ENCODE peak calls at places on chromosomes 5 and 9, in eight cellular contexts. One of them, this sample, is unnamed.

GRCh38 chr5:147831465-147831864 is at the start of gene SPINK1:
- DNase-seq in tibial nerve: no peak
- DNase-seq in A549: no peak
- DNase-seq in stomach: peak; percentile 62
- DNase-seq in GM12878: no peak
- DNase-seq in esophagus squamous epithelium: no peak
- DNase-seq in IMR-90: no peak
- DNase-seq in ovary: no peak
- DNase-seq in this sample: no peak

GRCh38 chr5:79225026-79225425 is 10.9 kb upstream of the JMY start:
- DNase-seq in tibial nerve: no peak
- DNase-seq in A549: no peak
- DNase-seq in stomach: no peak
- DNase-seq in GM12878: no peak
- DNase-seq in esophagus squamous epithelium: no peak
- DNase-seq in IMR-90: peak; percentile 82
- DNase-seq in ovary: no peak
- DNase-seq in this sample: no peak

GRCh38 chr5:163161512-163161911 is 275.9 kb upstream of the CCNG1 start:
- DNase-seq in tibial nerve: no peak
- DNase-seq in A549: no peak
- DNase-seq in stomach: no peak
- DNase-seq in GM12878: no peak
- DNase-seq in esophagus squamous epithelium: no peak
- DNase-seq in IMR-90: no peak
- DNase-seq in ovary: no peak
- DNase-seq in this sample: no peak

GRCh38 chr5:163347671-163348070 is 89.7 kb upstream of the CCNG1 start:
- DNase-seq in tibial nerve: peak; percentile 52
- DNase-seq in A549: peak; percentile 43
- DNase-seq in stomach: peak; percentile 53
- DNase-seq in GM12878: peak; percentile 21
- DNase-seq in esophagus squamous epithelium: no peak
- DNase-seq in IMR-90: peak; percentile 55
- DNase-seq in ovary: peak; percentile 26
- DNase-seq in this sample: peak; percentile 54

GRCh38 chr9:23772384-23772783 is 53.7 kb downstream of the ELAVL2 start:
- DNase-seq in tibial nerve: no peak
- DNase-seq in A549: no peak
- DNase-seq in stomach: no peak
- DNase-seq in GM12878: no peak
- DNase-seq in esophagus squamous epithelium: no peak
- DNase-seq in IMR-90: no peak
- DNase-seq in ovary: no peak
- DNase-seq in this sample: no peak

GRCh38 chr5:157387683-157388093 is 72.3 kb upstream of the NIPAL4 start:
- DNase-seq in tibial nerve: peak; percentile 26
- DNase-seq in A549: peak; percentile 40
- DNase-seq in stomach: no peak
- DNase-seq in GM12878: no peak
- DNase-seq in esophagus squamous epithelium: no peak
- DNase-seq in IMR-90: peak; percentile 98
- DNase-seq in ovary: peak; percentile 33
- DNase-seq in this sample: peak; percentile 53

GRCh38 chr5:6545770-6546690 is 86.8 kb downstream of the NSUN2 start:
- DNase-seq in tibial nerve: no peak
- DNase-seq in A549: no peak
- DNase-seq in stomach: no peak
- DNase-seq in GM12878: no peak
- DNase-seq in esophagus squamous epithelium: no peak
- DNase-seq in IMR-90: no peak
- DNase-seq in ovary: no peak
- DNase-seq in this sample: no peak

GRCh38 chr5:3535414-3536211 is 60.0 kb upstream of the IRX1 start:
- DNase-seq in tibial nerve: no peak
- DNase-seq in A549: no peak
- DNase-seq in stomach: no peak
- DNase-seq in GM12878: no peak
- DNase-seq in esophagus squamous epithelium: no peak
- DNase-seq in IMR-90: no peak
- DNase-seq in ovary: no peak
- DNase-seq in this sample: no peak

GRCh38 chr9:114300153-114300845 is 22.6 kb upstream of the ORM1 start:
- DNase-seq in tibial nerve: no peak
- DNase-seq in A549: no peak
- DNase-seq in stomach: peak; percentile 10
- DNase-seq in GM12878: no peak
- DNase-seq in esophagus squamous epithelium: no peak
- DNase-seq in IMR-90: no peak
- DNase-seq in ovary: no peak
- DNase-seq in this sample: no peak

GRCh38 chr9:92151691-92152393 is 36.6 kb upstream of the SPTLC1 start:
- DNase-seq in tibial nerve: no peak
- DNase-seq in A549: no peak
- DNase-seq in stomach: no peak
- DNase-seq in GM12878: no peak
- DNase-seq in esophagus squamous epithelium: no peak
- DNase-seq in IMR-90: peak; percentile 84
- DNase-seq in ovary: no peak
- DNase-seq in this sample: peak; percentile 64

GRCh38 chr5:178437296-178438075 is 152.7 kb downstream of the COL23A1 start:
- DNase-seq in tibial nerve: no peak
- DNase-seq in A549: no peak
- DNase-seq in stomach: no peak
- DNase-seq in GM12878: no peak
- DNase-seq in esophagus squamous epithelium: no peak
- DNase-seq in IMR-90: no peak
- DNase-seq in ovary: no peak
- DNase-seq in this sample: no peak

GRCh38 chr9:81619353-81620008 is 69.9 kb downstream of the TLE1 start:
- DNase-seq in tibial nerve: no peak
- DNase-seq in A549: no peak
- DNase-seq in stomach: no peak
- DNase-seq in GM12878: no peak
- DNase-seq in esophagus squamous epithelium: no peak
- DNase-seq in IMR-90: peak; percentile 98
- DNase-seq in ovary: no peak
- DNase-seq in this sample: no peak

GRCh38 chr9:135796784-135797462 is 94.9 kb downstream of the KCNT1 start:
- DNase-seq in tibial nerve: no peak
- DNase-seq in A549: no peak
- DNase-seq in stomach: no peak
- DNase-seq in GM12878: no peak
- DNase-seq in esophagus squamous epithelium: no peak
- DNase-seq in IMR-90: no peak
- DNase-seq in ovary: no peak
- DNase-seq in this sample: no peak

GRCh38 chr5:113047234-113047633 is 70.6 kb downstream of the DCP2 start:
- DNase-seq in tibial nerve: no peak
- DNase-seq in A549: no peak
- DNase-seq in stomach: no peak
- DNase-seq in GM12878: no peak
- DNase-seq in esophagus squamous epithelium: no peak
- DNase-seq in IMR-90: no peak
- DNase-seq in ovary: peak; percentile 54
- DNase-seq in this sample: no peak

DNA sequence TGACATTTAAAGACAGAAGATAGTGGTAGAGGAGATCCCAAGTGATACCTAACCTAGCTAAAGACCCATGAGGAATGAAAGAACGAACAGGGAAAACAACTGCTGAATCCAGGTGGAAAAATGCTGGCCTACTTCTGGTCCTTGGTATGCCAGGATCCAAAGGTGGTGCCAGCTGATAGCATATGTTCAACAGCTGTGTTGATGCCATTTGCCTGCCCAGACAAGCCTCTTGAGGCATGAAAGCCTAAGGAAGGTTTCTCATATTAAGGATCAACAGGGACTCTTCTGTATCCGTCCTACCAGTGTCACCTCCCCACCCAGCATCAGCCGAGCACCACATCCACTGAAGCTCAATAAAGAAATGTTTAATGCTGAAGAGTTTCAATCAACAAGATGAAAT is 225.7 kb upstream of the DMRT1 start:
- DNase-seq in tibial nerve: no peak
- DNase-seq in A549: no peak
- DNase-seq in stomach: peak; percentile 32
- DNase-seq in GM12878: no peak
- DNase-seq in esophagus squamous epithelium: no peak
- DNase-seq in IMR-90: no peak
- DNase-seq in ovary: no peak
- DNase-seq in this sample: no peak
- TF ChIP-seq CTCF in tibial nerve: no peak
- TF ChIP-seq CTCF in A549: no peak
- TF ChIP-seq CTCF in stomach: no peak
- TF ChIP-seq CTCF in GM12878: no peak
- TF ChIP-seq CTCF in esophagus squamous epithelium: no peak
- TF ChIP-seq CTCF in IMR-90: no peak
- TF ChIP-seq CTCF in ovary: no peak
- TF ChIP-seq CTCF in this sample: no peak

GRCh38 chr5:57695179-57695578 is 212.6 kb upstream of the ACTBL2 start:
- DNase-seq in tibial nerve: no peak
- DNase-seq in A549: no peak
- DNase-seq in stomach: no peak
- DNase-seq in GM12878: no peak
- DNase-seq in esophagus squamous epithelium: no peak
- DNase-seq in IMR-90: no peak
- DNase-seq in ovary: no peak
- DNase-seq in this sample: no peak
- TF ChIP-seq POLR2A in tibial nerve: no peak
- TF ChIP-seq POLR2A in A549: no peak
- TF ChIP-seq POLR2A in stomach: no peak
- TF ChIP-seq POLR2A in GM12878: no peak
- TF ChIP-seq POLR2A in esophagus squamous epithelium: no peak
- TF ChIP-seq POLR2A in IMR-90: no peak
- TF ChIP-seq POLR2A in ovary: no peak
- TF ChIP-seq POLR2A in this sample: no peak

GRCh38 chr9:120876842-120877240 is at the start of gene PHF19:
- DNase-seq in tibial nerve: no peak
- DNase-seq in A549: peak; percentile 78
- DNase-seq in stomach: no peak
- DNase-seq in GM12878: no peak
- DNase-seq in esophagus squamous epithelium: no peak
- DNase-seq in IMR-90: no peak
- DNase-seq in ovary: peak; percentile 65
- DNase-seq in this sample: peak; percentile 37

GRCh38 chr9:120877276-120878034 is 467 bp upstream of the PHF19 start:
- DNase-seq in tibial nerve: peak; percentile 49
- DNase-seq in A549: peak; percentile 83
- DNase-seq in stomach: peak; percentile 57
- DNase-seq in GM12878: no peak
- DNase-seq in esophagus squamous epithelium: no peak
- DNase-seq in IMR-90: peak; percentile 47
- DNase-seq in ovary: peak; percentile 83
- DNase-seq in this sample: peak; percentile 51

GRCh38 chr9:120878188-120879130 is 1.5 kb upstream of the PHF19 start:
- DNase-seq in tibial nerve: no peak
- DNase-seq in A549: no peak
- DNase-seq in stomach: no peak
- DNase-seq in GM12878: no peak
- DNase-seq in esophagus squamous epithelium: no peak
- DNase-seq in IMR-90: no peak
- DNase-seq in ovary: peak; percentile 45
- DNase-seq in this sample: no peak

GRCh38 chr9:120875954-120876841 is 790 bp downstream of the PHF19 start:
- DNase-seq in tibial nerve: peak; percentile 66
- DNase-seq in A549: peak; percentile 93
- DNase-seq in stomach: peak; percentile 79
- DNase-seq in GM12878: no peak
- DNase-seq in esophagus squamous epithelium: no peak
- DNase-seq in IMR-90: peak; percentile 85
- DNase-seq in ovary: peak; percentile 85
- DNase-seq in this sample: peak; percentile 83

DNA sequence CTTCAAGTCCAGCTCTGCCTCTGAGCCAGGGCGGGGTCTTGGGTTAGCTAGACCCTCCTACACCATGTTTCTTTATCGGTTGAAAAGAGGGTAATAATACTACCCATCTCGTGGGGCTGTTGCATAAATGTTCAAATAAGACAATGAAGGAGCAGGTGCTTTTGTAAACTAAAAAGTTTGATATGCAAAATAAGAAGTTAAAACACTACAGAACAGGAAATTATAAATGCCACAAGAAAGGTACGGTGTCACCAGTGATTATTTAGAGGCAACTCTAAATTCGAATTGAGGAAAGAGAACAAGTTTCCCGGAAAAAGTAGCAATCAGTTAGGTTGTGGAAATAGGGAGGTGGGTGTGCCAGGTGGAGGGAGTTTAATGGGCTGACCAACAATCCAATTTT is 2.4 kb upstream of the PHF19 start:
- DNase-seq in tibial nerve: no peak
- DNase-seq in A549: no peak
- DNase-seq in stomach: no peak
- DNase-seq in GM12878: no peak
- DNase-seq in esophagus squamous epithelium: no peak
- DNase-seq in IMR-90: no peak
- DNase-seq in ovary: no peak
- DNase-seq in this sample: no peak
- H3K4me3 ChIP-seq in tibial nerve: no peak overlapping the region
- H3K4me3 ChIP-seq in A549: no peak overlapping the region
- H3K4me3 ChIP-seq in stomach: no peak overlapping the region
- H3K4me3 ChIP-seq in GM12878: no peak overlapping the region
- H3K4me3 ChIP-seq in esophagus squamous epithelium: no peak overlapping the region
- H3K4me3 ChIP-seq in IMR-90: no peak overlapping the region
- H3K4me3 ChIP-seq in ovary: no peak overlapping the region
- H3K4me3 ChIP-seq in this sample: no peak overlapping the region

GRCh38 chr5:140468188-140468587 is 66.6 kb downstream of the ANKHD1 start:
- DNase-seq in tibial nerve: no peak
- DNase-seq in A549: no peak
- DNase-seq in stomach: no peak
- DNase-seq in GM12878: no peak
- DNase-seq in esophagus squamous epithelium: no peak
- DNase-seq in IMR-90: no peak
- DNase-seq in ovary: no peak
- DNase-seq in this sample: no peak

GRCh38 chr5:140466981-140467742 is 65.5 kb downstream of the ANKHD1 start:
- DNase-seq in tibial nerve: no peak
- DNase-seq in A549: no peak
- DNase-seq in stomach: no peak
- DNase-seq in GM12878: no peak
- DNase-seq in esophagus squamous epithelium: no peak
- DNase-seq in IMR-90: no peak
- DNase-seq in ovary: no peak
- DNase-seq in this sample: no peak

DNA sequence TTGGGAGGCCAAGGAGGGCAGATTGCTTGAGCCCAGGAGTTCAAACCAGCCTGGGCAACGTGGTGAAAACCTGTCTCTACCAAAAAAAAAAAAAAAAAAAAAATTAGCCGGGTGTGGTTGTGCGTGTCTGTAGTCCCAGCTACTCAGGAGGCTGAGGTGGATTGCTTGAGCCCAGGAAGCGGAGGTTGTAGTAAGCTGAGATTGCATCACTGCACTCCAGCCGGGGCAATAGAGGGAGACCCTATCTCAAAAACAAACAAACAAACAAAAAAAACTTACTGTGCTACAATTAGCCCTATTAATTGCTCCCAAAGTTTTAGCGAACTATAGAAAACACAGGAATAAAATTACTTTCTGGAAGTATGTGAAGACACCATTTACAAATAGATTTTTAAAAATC is 67.6 kb downstream of the ANKHD1 start:
- DNase-seq in tibial nerve: no peak
- DNase-seq in A549: no peak
- DNase-seq in stomach: no peak
- DNase-seq in GM12878: no peak
- DNase-seq in esophagus squamous epithelium: no peak
- DNase-seq in IMR-90: no peak
- DNase-seq in ovary: no peak
- DNase-seq in this sample: no peak
- TF ChIP-seq CTCF in tibial nerve: no peak
- TF ChIP-seq CTCF in A549: no peak
- TF ChIP-seq CTCF in stomach: no peak
- TF ChIP-seq CTCF in GM12878: no peak
- TF ChIP-seq CTCF in esophagus squamous epithelium: no peak
- TF ChIP-seq CTCF in IMR-90: no peak
- TF ChIP-seq CTCF in ovary: no peak
- TF ChIP-seq CTCF in this sample: no peak

This sample was measured in adrenal gland.